ENCODE peak calls at places on chromosomes 11 and 22, in nine cellular contexts. W is cardiac muscle cell; V is naive thymus-derived CD4-positive, alpha-beta T cell; H is HCT116; G is spleen; R is NT2/D1; P is thyroid gland; A is CD8-positive, alpha-beta T cell; S is suprapubic skin. K is an unnamed sample.

GRCh38 chr11:121105851-121106250 is 4.8 kb downstream of the TECTA start:
- DNase-seq in V (no peak), P (no peak), W (no peak), R (no peak), H (no peak), A (no peak), S (no peak), G (no peak), K (no peak)

GRCh38 chr11:90329043-90329442 is 106.2 kb upstream of the CHORDC1 start:
- DNase-seq in H (no peak), P (no peak), A (no peak), R (no peak), S (no peak), W (no peak), V (no peak), G (no peak), K (no peak)

GRCh38 chr11:78715639-78716311 is 141.1 kb upstream of the NARS2 start:
- DNase-seq in V (no peak), H (peak; percentile 73), R (peak; percentile 68), P (peak; percentile 60), W (peak; percentile 59), G (no peak), A (no peak), S (no peak), K (peak; percentile 72)

GRCh38 chr22:17012267-17012666 is 4.2 kb upstream of the GAB4 start:
- DNase-seq in A (no peak), P (no peak), V (no peak), G (no peak), S (no peak), R (no peak), W (no peak), H (no peak), K (no peak)

GRCh38 chr22:45320326-45320976 is 10.7 kb downstream of the FAM118A start:
- DNase-seq in W (no peak), S (no peak), V (no peak), H (no peak), P (no peak), R (no peak), G (no peak), A (no peak), K (no peak)

GRCh38 chr11:123493393-123494063 is 63.5 kb downstream of the GRAMD1B start:
- DNase-seq in S (no peak), G (no peak), V (no peak), P (no peak), R (no peak), W (no peak), H (no peak), A (no peak), K (no peak)

GRCh38 chr11:132715041-132715440 is 817.3 kb downstream of the OPCML start:
- DNase-seq in R (no peak), S (no peak), A (no peak), P (no peak), G (no peak), H (no peak), V (no peak), W (no peak), K (peak; percentile 3)

GRCh38 chr11:68099057-68099456 is 22.1 kb downstream of the CHKA start:
- DNase-seq in P (no peak), W (no peak), R (no peak), S (no peak), V (peak; percentile 2), G (no peak), A (no peak), H (no peak), K (no peak)

GRCh38 chr11:76805206-76805913 is 22.2 kb downstream of the TSKU start:
- DNase-seq in V (peak; percentile 33), A (no peak), W (no peak), R (no peak), G (peak; percentile 43), H (no peak), S (no peak), P (no peak), K (no peak)

GRCh38 chr11:83002047-83002446 is 69.7 kb downstream of the RAB30 start:
- DNase-seq in A (no peak), S (no peak), W (no peak), P (no peak), V (peak; percentile 15), R (no peak), G (no peak), H (no peak), K (no peak)

GRCh38 chr11:134581966-134582787 is 170.1 kb upstream of the B3GAT1 start:
- DNase-seq in S (no peak), W (no peak), H (no peak), A (no peak), V (no peak), R (no peak), P (no peak), G (no peak), K (no peak)

GRCh38 chr11:35158371-35159081 is 19.6 kb downstream of the CD44 start:
- DNase-seq in G (no peak), R (no peak), S (peak; percentile 80), A (no peak), H (no peak), P (no peak), W (no peak), V (no peak), K (peak; percentile 65)

GRCh38 chr11:35153280-35153679 is 14.3 kb downstream of the CD44 start:
- DNase-seq in A (no peak), G (no peak), P (no peak), H (no peak), S (no peak), W (no peak), R (no peak), V (no peak), K (no peak)

GRCh38 chr11:35157814-35158213 is 18.8 kb downstream of the CD44 start:
- DNase-seq in W (no peak), S (no peak), R (no peak), A (no peak), P (no peak), V (no peak), H (no peak), G (no peak), K (no peak)

GRCh38 chr11:35154960-35155359 is 16.0 kb downstream of the CD44 start:
- DNase-seq in V (no peak), P (no peak), W (no peak), G (no peak), R (no peak), H (no peak), A (no peak), S (no peak), K (no peak)

GRCh38 chr11:35155677-35156076 is 16.7 kb downstream of the CD44 start:
- DNase-seq in G (no peak), H (no peak), S (no peak), W (no peak), V (no peak), P (no peak), R (no peak), A (no peak), K (no peak)
- H3K4me1 ChIP-seq in G (peaks cover 100% of the 10 kb centered on the region), H (peaks cover 37% of the 10 kb centered on the region), S (peaks cover 99% of the 10 kb centered on the region), W (peaks cover 10% of the 10 kb centered on the region), V (peaks cover 98% of the 10 kb centered on the region), P (peaks cover 11% of the 10 kb centered on the region), R (peaks cover 3% of the 10 kb centered on the region), A (peaks cover 97% of the 10 kb centered on the region), K (peaks cover 65% of the 10 kb centered on the region)

GRCh38 chr11:12121011-12121410 is 10.6 kb downstream of the MICAL2 start:
- DNase-seq in A (no peak), P (no peak), G (no peak), W (peak; percentile 60), V (no peak), S (no peak), R (no peak), H (no peak), K (no peak)
- H3K4me1 ChIP-seq in A (peaks cover 5% of the 10 kb centered on the region), P (no peaks in the 10 kb centered on the region), G (peaks cover 62% of the 10 kb centered on the region), W (peaks cover 73% of the 10 kb centered on the region), V (no peaks in the 10 kb centered on the region), S (peaks cover 54% of the 10 kb centered on the region), R (peaks cover 10% of the 10 kb centered on the region), H (peaks cover 21% of the 10 kb centered on the region), K (peaks cover 14% of the 10 kb centered on the region)

DNA sequence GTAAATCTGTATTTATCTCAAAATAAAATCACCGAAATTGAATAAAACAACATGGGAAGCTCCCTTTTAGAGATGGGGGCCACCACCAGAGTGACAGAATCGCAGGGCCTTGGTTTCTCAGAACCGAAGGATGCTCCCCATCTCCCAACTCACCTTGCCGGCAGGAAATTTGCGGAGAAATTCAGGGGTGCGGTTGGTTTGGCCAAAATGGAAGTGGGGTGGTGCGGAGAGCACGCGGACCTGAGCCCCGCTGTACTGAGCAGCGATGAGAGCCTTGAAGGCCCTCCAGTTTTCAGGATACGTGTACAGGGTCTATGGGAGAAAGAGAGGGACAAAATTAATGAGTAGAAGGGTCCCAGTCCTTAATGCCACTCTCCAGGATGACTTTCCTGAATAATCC is 1.3 kb downstream of the EEF1G start:
- DNase-seq in H (no peak), W (no peak), S (peak; percentile 54), P (no peak), R (no peak), V (no peak), G (peak; percentile 68), A (no peak), K (no peak)
- H3K4me1 ChIP-seq in H (peaks cover 8% of the 10 kb centered on the region), W (peaks cover 9% of the 10 kb centered on the region), S (peaks cover 51% of the 10 kb centered on the region), P (peaks cover 11% of the 10 kb centered on the region), R (peaks cover 14% of the 10 kb centered on the region), V (peaks cover 11% of the 10 kb centered on the region), G (peaks cover 77% of the 10 kb centered on the region), A (peaks cover 28% of the 10 kb centered on the region), K (peaks cover 61% of the 10 kb centered on the region)

DNA sequence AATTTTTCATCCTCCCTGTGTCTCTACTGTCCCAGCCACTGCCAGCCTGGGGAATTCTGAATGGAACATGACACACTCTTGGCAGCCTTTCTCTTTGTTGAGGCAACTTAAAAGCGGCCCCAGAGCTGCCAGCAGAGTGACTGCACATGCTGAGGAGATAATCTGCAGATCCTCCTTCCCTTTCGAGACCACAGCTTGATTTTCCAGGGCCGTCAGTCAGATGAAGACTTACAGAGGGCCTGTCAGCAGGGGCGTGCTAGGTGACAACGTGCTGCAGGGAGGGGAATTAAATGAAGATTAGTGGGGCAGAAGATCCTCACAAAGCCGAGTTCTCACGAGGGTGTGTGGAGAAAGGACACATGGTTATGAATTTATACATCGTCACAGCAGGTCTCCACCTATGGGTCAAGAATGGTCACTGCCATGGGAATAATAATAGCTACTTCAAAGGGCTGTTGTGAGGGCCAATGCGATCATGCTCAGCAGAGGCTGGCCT is 193.5 kb upstream of the PITPNB start:
- DNase-seq in W (peak; percentile 68), A (no peak), G (no peak), R (no peak), H (peak; percentile 48), V (no peak), S (peak; percentile 65), P (peak; percentile 5), K (peak; percentile 39)
- H3K4me1 ChIP-seq in W (peaks cover 15% of the 10 kb centered on the region), A (no peaks in the 10 kb centered on the region), G (no peaks in the 10 kb centered on the region), R (no peaks in the 10 kb centered on the region), H (peaks cover 5% of the 10 kb centered on the region), V (no peaks in the 10 kb centered on the region), S (peaks cover 10% of the 10 kb centered on the region), P (no peaks in the 10 kb centered on the region), K (peaks cover 46% of the 10 kb centered on the region)

K was measured in adipocyte.